ENCODE peak calls at places on chromosomes 5 and 9, in eight cellular contexts. W is GM23338, Z is fibroblast of lung, J is neural progenitor cell, H is GM23248, S is MM.1S, C is PC-3, X is keratinocyte. I is an unnamed sample.
A peak's percentile ranks its signal among the peaks of the same experiment; 100 is the strongest.

GRCh38 chr9:134100040-134100439 is 32.2 kb upstream of the BRD3 start:
- DNase-seq in W (no peak), Z (no peak), J (no peak), H (no peak), S (no peak), C (no peak), X (no peak), I (no peak)

GRCh38 chr5:139177809-139178581 is 20.2 kb downstream of the SIL1 start:
- DNase-seq in W (no peak), Z (peak; percentile 15), J (no peak), H (peak; percentile 17), S (peak; percentile 75), C (no peak), X (no peak), I (no peak)

GRCh38 chr9:107425110-107426025 is 64.2 kb downstream of the KLF4 start:
- DNase-seq in W (peak; percentile 85), Z (peak; percentile 69), J (peak; percentile 85), H (peak; percentile 81), S (peak; percentile 67), C (peak; percentile 58), X (peak; percentile 36), I (peak; percentile 12)

GRCh38 chr5:140926211-140926902 is at the start of gene PCDHAC1:
- DNase-seq in W (peak; percentile 98), Z (peak; percentile 27), J (peak; percentile 98), H (peak; percentile 70), S (no peak), C (peak; percentile 82), X (no peak), I (peak; percentile 5)

GRCh38 chr9:90999425-91000397 is 198.1 kb downstream of the SYK start:
- DNase-seq in W (no peak), Z (peak; percentile 43), J (no peak), H (no peak), S (no peak), C (peak; percentile 58), X (no peak), I (no peak)

GRCh38 chr9:84241817-84242356 is 98.7 kb downstream of the SLC28A3 start:
- DNase-seq in W (no peak), Z (no peak), J (no peak), H (no peak), S (no peak), C (no peak), X (no peak), I (no peak)

GRCh38 chr9:21160178-21160577 is 6.3 kb downstream of the IFNA21 start:
- DNase-seq in W (no peak), Z (no peak), J (peak; percentile 27), H (no peak), S (peak; percentile 55), C (no peak), X (no peak), I (peak; percentile 40)

GRCh38 chr9:24189986-24190385 is 355.7 kb downstream of the IZUMO3 start:
- DNase-seq in W (no peak), Z (no peak), J (no peak), H (no peak), S (no peak), C (peak; percentile 1), X (no peak), I (no peak)

GRCh38 chr5:96017951-96018350 is 56.3 kb upstream of the ELL2 start:
- DNase-seq in W (no peak), Z (peak; percentile 95), J (peak; percentile 11), H (peak; percentile 86), S (no peak), C (peak; percentile 19), X (no peak), I (peak; percentile 84)

DNA sequence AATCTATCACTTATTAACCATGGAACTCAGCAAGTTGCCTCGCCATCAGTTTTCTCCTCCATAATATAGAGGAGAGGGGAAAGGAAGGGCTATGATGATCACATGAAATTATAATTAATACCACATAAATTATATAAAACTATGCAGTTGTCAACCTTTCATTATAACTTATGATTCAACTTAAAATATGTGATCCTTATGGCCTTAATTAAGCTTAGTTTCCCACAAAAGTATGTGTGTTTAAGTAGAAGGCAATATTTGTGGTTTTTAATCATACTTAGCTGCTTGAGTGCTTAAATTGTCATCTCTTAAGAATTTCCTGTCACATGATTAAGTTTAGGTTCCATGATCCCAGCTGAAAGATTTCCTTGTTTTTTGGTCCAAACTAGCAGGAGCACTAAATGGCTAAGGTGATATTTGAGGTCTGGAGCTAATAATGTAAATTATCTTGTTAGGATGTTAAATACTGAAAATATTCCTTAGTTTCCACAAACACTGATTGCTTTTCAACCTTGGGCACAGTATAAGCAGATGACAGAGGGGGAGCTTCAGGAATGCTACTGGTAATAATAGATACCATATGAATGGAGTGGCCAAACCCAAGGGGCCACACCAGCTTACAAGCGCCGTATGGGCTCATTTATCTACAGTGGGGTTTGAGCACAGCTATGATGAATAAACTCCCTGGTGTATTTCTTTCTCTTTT is 26.5 kb upstream of the F2R start:
- DNase-seq in W (no peak), Z (peak; percentile 95), J (no peak), H (peak; percentile 91), S (no peak), C (peak; percentile 77), X (peak; percentile 32), I (peak; percentile 99)
- H3K4me2 ChIP-seq in W (no peak overlapping the region), Z (peak overlapping the region; percentile 25), J (no peak overlapping the region), H (peak overlapping the region; percentile 50), S (no peak overlapping the region), C (peak overlapping the region; percentile 41), X (peak overlapping the region; percentile 18), I (peak overlapping the region; percentile 57)

GRCh38 chr9:136193127-136193890 is 11.6 kb downstream of the LHX3 start:
- DNase-seq in W (peak; percentile 38), Z (no peak), J (no peak), H (no peak), S (no peak), C (no peak), X (no peak), I (no peak)
- TF ChIP-seq EZH2 in W (peak; percentile 67), Z (peak; percentile 94), J (peak; percentile 100), H (no peak), S (no peak), C (no peak), X (peak; percentile 94), I (peak; percentile 99)

DNA sequence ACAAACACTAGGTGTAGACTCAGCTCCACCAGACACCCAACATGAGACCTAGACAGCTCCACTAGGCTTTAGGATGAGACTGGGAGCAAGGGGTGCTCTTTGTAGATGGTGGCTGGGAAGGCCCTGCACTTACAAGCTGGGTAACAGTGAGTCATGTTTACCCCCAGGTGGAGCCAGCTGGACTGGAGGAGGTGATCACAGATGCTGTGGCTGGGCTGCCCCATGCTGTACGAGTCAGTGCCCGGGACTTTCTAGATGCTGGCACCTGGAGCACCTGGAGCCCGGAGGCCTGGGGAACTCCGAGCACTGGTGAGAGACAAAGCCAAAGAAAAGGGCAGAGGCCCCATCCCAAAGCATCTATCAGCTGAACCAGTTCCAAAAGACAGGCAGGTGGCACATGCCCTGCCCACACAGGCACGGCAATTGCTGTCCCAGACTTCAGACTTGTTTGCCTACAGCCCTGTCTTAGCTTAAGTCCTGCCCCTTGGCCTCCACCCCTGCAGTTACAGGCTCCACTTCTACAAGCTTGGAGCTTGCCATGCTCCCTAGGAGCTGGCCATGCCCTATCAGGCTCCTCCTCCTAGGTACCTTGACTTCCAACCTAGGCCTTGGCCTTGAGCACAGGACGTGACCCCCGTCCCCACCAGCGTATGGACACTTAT is 2.7 kb downstream of the CCL27 start:
- DNase-seq in W (no peak), Z (no peak), J (no peak), H (no peak), S (peak; percentile 7), C (peak; percentile 57), X (peak; percentile 82), I (no peak)
- H3K27ac ChIP-seq in W (no peak overlapping the region), Z (no peak overlapping the region), J (no peak overlapping the region), H (no peak overlapping the region), S (no peak overlapping the region), C (no peak overlapping the region), X (no peak overlapping the region), I (no peak overlapping the region)

GRCh38 chr9:114690308-114690707 is 8.3 kb upstream of the TEX48 start:
- DNase-seq in W (no peak), Z (no peak), J (no peak), H (no peak), S (no peak), C (peak; percentile 16), X (no peak), I (no peak)
- H3K4me2 ChIP-seq in W (no peak overlapping the region), Z (no peak overlapping the region), J (no peak overlapping the region), H (peak overlapping the region; percentile 74), S (no peak overlapping the region), C (peak overlapping the region; percentile 27), X (no peak overlapping the region), I (peak overlapping the region; percentile 76)

GRCh38 chr5:78738693-78739300 is 90.2 kb upstream of the LHFPL2 start:
- DNase-seq in W (no peak), Z (no peak), J (no peak), H (no peak), S (no peak), C (peak; percentile 23), X (no peak), I (no peak)

GRCh38 chr5:78735834-78736463 is 87.4 kb upstream of the LHFPL2 start:
- DNase-seq in W (no peak), Z (no peak), J (no peak), H (no peak), S (no peak), C (no peak), X (no peak), I (no peak)

GRCh38 chr5:78738104-78738503 is 89.5 kb upstream of the LHFPL2 start:
- DNase-seq in W (no peak), Z (no peak), J (no peak), H (no peak), S (no peak), C (no peak), X (no peak), I (no peak)

GRCh38 chr5:78745985-78746384 is 97.4 kb upstream of the LHFPL2 start:
- DNase-seq in W (peak; percentile 16), Z (no peak), J (peak; percentile 31), H (no peak), S (no peak), C (no peak), X (no peak), I (peak; percentile 68)

GRCh38 chr5:78741014-78741413 is 92.4 kb upstream of the LHFPL2 start:
- DNase-seq in W (no peak), Z (no peak), J (no peak), H (no peak), S (no peak), C (no peak), X (no peak), I (no peak)
- TF ChIP-seq EZH2 in W (no peak), Z (no peak), J (no peak), H (no peak), S (no peak), C (no peak), X (no peak), I (no peak)

GRCh38 chr9:94980947-94981632 is 254.6 kb downstream of the AOPEP start:
- DNase-seq in W (peak; percentile 58), Z (no peak), J (peak; percentile 79), H (no peak), S (no peak), C (no peak), X (no peak), I (no peak)
- H3K27ac ChIP-seq in W (no peak overlapping the region), Z (no peak overlapping the region), J (peak overlapping the region; percentile 77), H (no peak overlapping the region), S (no peak overlapping the region), C (no peak overlapping the region), X (no peak overlapping the region), I (no peak overlapping the region)